ENCODE peak calls at places on chromosomes 12 and 14, in seven cellular contexts. X is stimulated activated CD8-positive, alpha-beta memory T cell treated with anti-CD3 and anti-CD28 coated beads, Interleukin-4, amount 100 ng/mL, for 24 hours; O is cardiac fibroblast; L is GM23248; D is NCI-H1105 treated with DMSO at 0.1 percent for 48 hours; C is substantia nigra; S is AG09319. J is an unnamed sample.

GRCh38 chr14:28772613-28773012 is 6.0 kb downstream of the FOXG1 start:
- DNase-seq in S (no peak), X (no peak), O (no peak), D (peak; percentile 39), L (no peak), C (no peak), J (peak; percentile 90)

GRCh38 chr12:8913702-8914032 is 642 bp upstream of the PHC1 start:
- DNase-seq in X (no peak), L (peak; percentile 39), S (no peak), D (no peak), C (no peak), O (no peak), J (peak; percentile 9)

GRCh38 chr14:51507556-51508511 is 143.9 kb upstream of the FRMD6 start:
- DNase-seq in S (peak; percentile 42), C (peak; percentile 67), D (peak; percentile 97), L (peak; percentile 66), X (no peak), O (peak; percentile 64), J (peak; percentile 78)

GRCh38 chr12:52517888-52518287 is 2.3 kb downstream of the KRT5 start:
- DNase-seq in D (no peak), O (no peak), X (no peak), L (no peak), S (no peak), C (no peak), J (no peak)

GRCh38 chr12:51887476-51888315 is at the start of gene ANKRD33:
- DNase-seq in D (no peak), O (no peak), C (no peak), X (no peak), S (no peak), L (peak; percentile 35), J (no peak)

GRCh38 chr12:124131671-124132058 is 158.7 kb downstream of the ZNF664 start:
- DNase-seq in C (no peak), S (no peak), X (no peak), L (no peak), D (no peak), O (no peak), J (no peak)

GRCh38 chr12:75660805-75661404 is 149.5 kb upstream of the KRR1 start:
- DNase-seq in S (no peak), L (peak; percentile 78), X (no peak), D (no peak), C (no peak), O (peak; percentile 74), J (peak; percentile 24)

GRCh38 chr12:120115692-120116442 is 686 bp downstream of the RAB35 start:
- DNase-seq in C (no peak), S (no peak), O (peak; percentile 55), X (peak; percentile 15), L (peak; percentile 81), D (no peak), J (peak; percentile 39)

GRCh38 chr12:69068431-69068830 is 135.5 kb upstream of the CPM start:
- DNase-seq in S (no peak), C (no peak), X (no peak), O (peak; percentile 64), L (peak; percentile 58), D (no peak), J (peak; percentile 35)

GRCh38 chr12:86660000-86660399 is 403.8 kb upstream of the MGAT4C start:
- DNase-seq in L (no peak), S (no peak), D (no peak), C (no peak), X (no peak), O (no peak), J (no peak)

GRCh38 chr14:73817020-73817419 is 34.6 kb upstream of the PTGR2 start:
- DNase-seq in C (no peak), X (no peak), S (no peak), O (no peak), L (no peak), D (no peak), J (no peak)

GRCh38 chr12:9346866-9347327 is 138.7 kb upstream of the PZP start:
- DNase-seq in D (no peak), L (no peak), X (no peak), C (no peak), S (no peak), O (no peak), J (no peak)

GRCh38 chr14:77302926-77303325 is 17.8 kb downstream of the POMT2 start:
- DNase-seq in O (peak; percentile 79), L (peak; percentile 80), C (no peak), D (no peak), S (no peak), X (no peak), J (peak; percentile 67)

GRCh38 chr12:57603758-57604453 is 718 bp upstream of the DTX3 start:
- DNase-seq in C (no peak), L (peak; percentile 84), X (no peak), O (peak; percentile 35), D (peak; percentile 31), S (no peak), J (peak; percentile 48)

GRCh38 chr12:52126605-52127578 is 47.4 kb downstream of the SMIM41 start:
- DNase-seq in O (no peak), X (no peak), L (no peak), C (no peak), S (no peak), D (no peak), J (no peak)

GRCh38 chr12:8904665-8905064 is 9.6 kb upstream of the PHC1 start:
- DNase-seq in O (no peak), X (no peak), L (no peak), C (no peak), S (no peak), D (no peak), J (no peak)

GRCh38 chr12:104331376-104331775 is 27.8 kb downstream of the EID3 start:
- DNase-seq in D (no peak), S (no peak), X (no peak), L (no peak), C (no peak), O (no peak), J (no peak)

GRCh38 chr12:68792952-68793351 is 15.0 kb upstream of the MDM2 start:
- DNase-seq in X (no peak), S (no peak), O (peak; percentile 64), C (no peak), D (no peak), L (peak; percentile 19), J (peak; percentile 17)

GRCh38 chr12:119682635-119683340 is 14.9 kb downstream of the PRKAB1 start:
- DNase-seq in X (no peak), L (no peak), C (no peak), S (no peak), O (no peak), D (no peak), J (no peak)